ENCODE peak calls at places on chromosomes 16 and 17, in seven cellular contexts. R, C, H, S, A, M and K are unnamed samples. For H3K9me3, the result is how much of the 10 kb centered on the place peaks cover.

GRCh38 chr17:16933317-16934132 is 38.4 kb downstream of the TNFRSF13B start:
- DNase-seq in R (peak), C (no peak), H (peak), S (no peak), A (no peak), M (no peak), K (no peak)

GRCh38 chr16:14043278-14043677 is 27.8 kb upstream of the MRTFB start:
- DNase-seq in R (no peak), C (no peak), H (no peak), S (no peak), A (no peak), M (no peak), K (no peak)

GRCh38 chr17:81870155-81870977 is 771 bp downstream of the ARHGDIA start:
- DNase-seq in R (peak), C (peak), H (no peak), S (no peak), A (peak), M (no peak), K (no peak)

GRCh38 chr16:5010576-5011329 is 23.0 kb downstream of the NAGPA start:
- DNase-seq in R (peak), C (no peak), H (no peak), S (no peak), A (no peak), M (no peak), K (no peak)

GRCh38 chr17:74052993-74053744 is 150.3 kb upstream of the RPL38 start:
- DNase-seq in R (no peak), C (no peak), H (no peak), S (no peak), A (no peak), M (no peak), K (no peak)

GRCh38 chr17:18360518-18360917 is 2.8 kb downstream of the SHMT1 start:
- DNase-seq in R (no peak), C (no peak), H (no peak), S (no peak), A (no peak), M (no peak), K (no peak)

GRCh38 chr17:79777844-79778503 is at the start of gene CBX2:
- DNase-seq in R (peak), C (peak), H (peak), S (no peak), A (peak), M (no peak), K (peak)

GRCh38 chr17:9811086-9811485 is 10.8 kb downstream of the GSG1L2 start:
- DNase-seq in R (no peak), C (peak), H (no peak), S (no peak), A (no peak), M (no peak), K (no peak)

GRCh38 chr17:82947051-82947991 is 107.5 kb upstream of the ZNF750 start:
- DNase-seq in R (no peak), C (no peak), H (peak), S (no peak), A (no peak), M (no peak), K (no peak)
- H3K9me3 ChIP-seq in R (under half), C (under half), H (under half), S (under half), A (half or more), M (under half), K (under half)

GRCh38 chr16:88367560-88367959 is 15.2 kb upstream of the ZNF469 start:
- DNase-seq in R (peak), C (no peak), H (peak), S (no peak), A (no peak), M (no peak), K (no peak)
- H3K9me3 ChIP-seq in R (under half), C (under half), H (under half), S (under half), A (under half), M (under half), K (under half)

GRCh38 chr16:29644973-29645698 is 17.9 kb upstream of the SPN start:
- DNase-seq in R (no peak), C (no peak), H (no peak), S (no peak), A (no peak), M (no peak), K (no peak)
- H3K9me3 ChIP-seq in R (under half), C (under half), H (under half), S (under half), A (under half), M (under half), K (under half)

GRCh38 chr17:53543363-53543927 is 279.3 kb upstream of the KIF2B start:
- DNase-seq in R (no peak), C (no peak), H (no peak), S (no peak), A (no peak), M (no peak), K (no peak)
- H3K9me3 ChIP-seq in R (under half), C (under half), H (under half), S (under half), A (under half), M (under half), K (under half)

GRCh38 chr17:69822314-69822875 is 252.6 kb upstream of the KCNJ16 start:
- DNase-seq in R (peak), C (peak), H (no peak), S (no peak), A (no peak), M (no peak), K (no peak)

GRCh38 chr17:69819316-69820087 is 255.5 kb upstream of the KCNJ16 start:
- DNase-seq in R (no peak), C (peak), H (no peak), S (no peak), A (no peak), M (no peak), K (no peak)

GRCh38 chr17:69818467-69818866 is 256.6 kb upstream of the KCNJ16 start:
- DNase-seq in R (no peak), C (peak), H (no peak), S (no peak), A (no peak), M (no peak), K (no peak)

DNA sequence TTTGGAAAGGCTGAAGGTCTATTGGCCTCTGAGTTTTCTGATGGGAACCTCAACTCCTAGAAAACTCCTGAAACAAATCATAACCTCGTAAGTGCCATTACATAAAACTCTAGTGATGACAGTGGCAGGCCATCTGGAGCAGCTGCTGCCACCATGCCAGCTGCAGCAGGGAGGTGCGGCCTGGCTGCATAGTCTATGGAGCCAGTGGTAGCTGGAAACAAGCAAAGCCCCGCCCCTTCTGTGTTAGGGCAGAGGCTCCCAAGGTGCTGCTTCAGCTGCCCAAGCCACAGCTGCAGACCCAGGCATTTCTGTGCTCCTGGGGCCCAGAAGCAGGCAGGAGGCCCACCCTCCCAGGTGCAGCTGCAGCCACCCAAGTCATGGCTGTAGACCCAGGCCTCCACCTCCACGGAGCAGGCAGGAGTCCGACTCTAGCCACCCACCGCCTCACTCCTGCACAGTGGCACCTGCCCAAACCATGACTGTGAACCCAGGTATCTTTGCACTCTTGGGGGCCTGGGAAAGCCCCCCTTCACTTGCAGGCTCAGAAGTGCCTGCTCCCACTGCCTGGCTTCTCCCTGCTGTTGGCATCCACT is 254.0 kb upstream of the KCNJ16 start:
- DNase-seq in R (peak), C (no peak), H (no peak), S (no peak), A (no peak), M (no peak), K (no peak)
- H3K9me3 ChIP-seq in R (under half), C (under half), H (under half), S (under half), A (under half), M (under half), K (under half)

DNA sequence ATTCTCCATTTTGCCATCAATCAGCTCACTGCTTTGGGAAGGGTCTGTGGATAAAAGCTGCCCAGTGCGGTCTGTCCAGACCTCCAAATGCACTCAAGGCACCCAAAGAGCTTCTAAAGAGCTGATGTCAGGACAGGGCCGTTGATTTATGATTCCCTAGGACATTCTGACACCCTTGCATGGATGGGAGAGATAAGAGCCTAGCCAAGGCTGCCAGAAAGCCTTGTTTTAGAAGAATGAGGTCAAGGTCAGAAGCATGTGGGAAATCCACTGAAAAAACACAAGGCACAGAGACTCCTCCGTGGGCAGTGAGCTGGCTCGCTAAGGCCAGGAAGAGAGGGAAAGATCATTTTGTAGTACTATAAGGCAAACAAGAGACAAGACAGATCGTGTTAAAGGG is 214.0 kb downstream of the CDH11 start:
- DNase-seq in R (no peak), C (peak), H (no peak), S (no peak), A (no peak), M (no peak), K (no peak)
- H3K9me3 ChIP-seq in R (under half), C (under half), H (under half), S (under half), A (under half), M (under half), K (under half)

GRCh38 chr17:22503322-22503899 is 811.1 kb downstream of the KCNJ18 start:
- DNase-seq in R (no peak), C (no peak), H (no peak), S (no peak), A (no peak), M (no peak), K (no peak)

GRCh38 chr17:22505660-22506059 is 813.3 kb downstream of the KCNJ18 start:
- DNase-seq in R (no peak), C (no peak), H (no peak), S (no peak), A (no peak), M (no peak), K (no peak)

GRCh38 chr17:22506861-22507260 is 814.5 kb downstream of the KCNJ18 start:
- DNase-seq in R (no peak), C (no peak), H (no peak), S (no peak), A (no peak), M (no peak), K (no peak)

GRCh38 chr17:22507823-22508222 is 815.5 kb downstream of the KCNJ18 start:
- DNase-seq in R (no peak), C (no peak), H (no peak), S (no peak), A (no peak), M (peak), K (no peak)

GRCh38 chr17:22506231-22506630 is 813.9 kb downstream of the KCNJ18 start:
- DNase-seq in R (no peak), C (no peak), H (no peak), S (no peak), A (no peak), M (no peak), K (no peak)
- H3K9me3 ChIP-seq in R (under half), C (under half), H (under half), S (under half), A (under half), M (under half), K (under half)

DNA sequence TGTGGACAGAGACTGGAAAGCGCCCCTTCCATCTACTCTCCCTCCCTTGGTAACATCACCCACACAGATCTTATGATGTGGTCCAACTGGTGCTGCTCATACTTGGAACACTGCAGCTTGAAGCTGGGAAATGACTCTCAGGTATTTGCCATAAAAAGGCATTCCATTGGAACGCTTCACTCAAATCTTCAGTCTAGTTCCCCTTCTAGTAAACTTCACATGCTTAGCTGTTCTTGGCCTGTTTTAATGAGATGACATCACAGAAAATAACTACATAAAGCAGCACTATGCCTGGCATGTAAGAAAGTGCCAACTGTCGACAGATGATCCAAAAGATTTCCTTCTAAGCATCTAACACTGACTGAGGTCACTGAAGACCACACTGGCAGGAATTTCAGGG is 9.3 kb downstream of the ZNF263 start:
- DNase-seq in R (no peak), C (peak), H (no peak), S (no peak), A (no peak), M (no peak), K (no peak)
- H3K9me3 ChIP-seq in R (under half), C (under half), H (half or more), S (half or more), A (half or more), M (half or more), K (under half)

GRCh38 chr16:51290410-51290809 is 139.3 kb upstream of the SALL1 start:
- DNase-seq in R (no peak), C (no peak), H (no peak), S (no peak), A (no peak), M (no peak), K (no peak)

GRCh38 chr16:51290886-51291285 is 139.8 kb upstream of the SALL1 start:
- DNase-seq in R (no peak), C (no peak), H (no peak), S (no peak), A (no peak), M (no peak), K (no peak)

GRCh38 chr16:51289336-51289735 is 138.3 kb upstream of the SALL1 start:
- DNase-seq in R (no peak), C (no peak), H (no peak), S (no peak), A (no peak), M (no peak), K (no peak)

GRCh38 chr16:51286272-51286671 is 135.2 kb upstream of the SALL1 start:
- DNase-seq in R (no peak), C (no peak), H (no peak), S (no peak), A (no peak), M (no peak), K (no peak)

DNA sequence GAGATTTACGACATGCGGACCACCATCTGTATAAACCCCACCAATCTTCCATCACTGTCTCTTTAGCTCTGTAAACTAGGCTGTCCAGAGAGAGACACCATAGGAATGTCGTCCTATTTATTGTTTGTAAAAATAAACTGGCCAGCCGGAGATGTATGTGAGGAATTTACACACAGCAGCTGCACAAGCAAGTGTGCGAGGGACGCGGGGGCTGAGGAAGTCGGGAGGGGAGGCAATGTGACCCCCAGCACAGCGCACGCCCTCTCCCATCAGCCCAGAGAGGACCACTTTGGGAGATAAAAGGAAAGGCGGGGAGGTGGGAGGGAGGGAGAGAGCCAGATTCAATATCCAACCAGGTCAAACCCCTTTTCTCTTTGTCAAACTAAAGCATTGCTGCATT is 136.2 kb upstream of the SALL1 start:
- DNase-seq in R (no peak), C (no peak), H (no peak), S (no peak), A (no peak), M (no peak), K (no peak)
- H3K9me3 ChIP-seq in R (under half), C (under half), H (under half), S (under half), A (under half), M (under half), K (under half)